ENCODE peak calls at places on chromosomes 12 and 14, in ten cellular contexts. One of them, this sample, is unnamed.
A peak's percentile ranks its signal among the peaks of the same experiment; 100 is the strongest.

GRCh38 chr12:113392988-113393579 is 10.6 kb downstream of the SDS start:
- DNase-seq in CD4-positive, alpha-beta T cell: no peak
- DNase-seq in stimulated activated CD4-positive, alpha-beta T cell treated with anti-CD3 and anti-CD28 coated beads, Interleukin-2, amount 100 ng/mL, for 48 hours: no peak
- DNase-seq in fibroblast of gingiva: no peak
- DNase-seq in astrocyte: no peak
- DNase-seq in EL: no peak
- DNase-seq in activated T-helper 9 cell treated with anti-CD3 and anti-CD28 coated beads, Interleukin-2, amount 50 U/mL, for 16 hours: no peak
- DNase-seq in substantia nigra: no peak
- DNase-seq in activated CD8-positive, alpha-beta T cell treated with anti-CD3 and anti-CD28 coated beads, Interleukin-2, amount 10 ng/mL, durations not matched to agents 7 days and 5 days: no peak
- DNase-seq in HTR-8/SVneo: no peak
- DNase-seq in this sample: no peak

GRCh38 chr12:58249610-58250009 is 308.2 kb downstream of the ATP23 start:
- DNase-seq in fibroblast of gingiva: no peak
- DNase-seq in substantia nigra: no peak
- DNase-seq in activated T-helper 9 cell treated with anti-CD3 and anti-CD28 coated beads, Interleukin-2, amount 50 U/mL, for 16 hours: no peak
- DNase-seq in HTR-8/SVneo: peak; percentile 8
- DNase-seq in CD4-positive, alpha-beta T cell: no peak
- DNase-seq in activated CD8-positive, alpha-beta T cell treated with anti-CD3 and anti-CD28 coated beads, Interleukin-2, amount 10 ng/mL, durations not matched to agents 7 days and 5 days: no peak
- DNase-seq in EL: peak; percentile 7
- DNase-seq in astrocyte: peak; percentile 19
- DNase-seq in stimulated activated CD4-positive, alpha-beta T cell treated with anti-CD3 and anti-CD28 coated beads, Interleukin-2, amount 100 ng/mL, for 48 hours: no peak
- DNase-seq in this sample: no peak

GRCh38 chr14:25887251-25887908 is 710.5 kb downstream of the NOVA1 start:
- DNase-seq in stimulated activated CD4-positive, alpha-beta T cell treated with anti-CD3 and anti-CD28 coated beads, Interleukin-2, amount 100 ng/mL, for 48 hours: no peak
- DNase-seq in HTR-8/SVneo: no peak
- DNase-seq in substantia nigra: no peak
- DNase-seq in CD4-positive, alpha-beta T cell: no peak
- DNase-seq in fibroblast of gingiva: no peak
- DNase-seq in astrocyte: peak; percentile 39
- DNase-seq in activated T-helper 9 cell treated with anti-CD3 and anti-CD28 coated beads, Interleukin-2, amount 50 U/mL, for 16 hours: no peak
- DNase-seq in activated CD8-positive, alpha-beta T cell treated with anti-CD3 and anti-CD28 coated beads, Interleukin-2, amount 10 ng/mL, durations not matched to agents 7 days and 5 days: no peak
- DNase-seq in EL: no peak
- DNase-seq in this sample: no peak

GRCh38 chr12:117580718-117581062 is 219.3 kb upstream of the NOS1 start:
- DNase-seq in astrocyte: no peak
- DNase-seq in EL: peak; percentile 12
- DNase-seq in stimulated activated CD4-positive, alpha-beta T cell treated with anti-CD3 and anti-CD28 coated beads, Interleukin-2, amount 100 ng/mL, for 48 hours: no peak
- DNase-seq in activated T-helper 9 cell treated with anti-CD3 and anti-CD28 coated beads, Interleukin-2, amount 50 U/mL, for 16 hours: no peak
- DNase-seq in CD4-positive, alpha-beta T cell: no peak
- DNase-seq in fibroblast of gingiva: no peak
- DNase-seq in activated CD8-positive, alpha-beta T cell treated with anti-CD3 and anti-CD28 coated beads, Interleukin-2, amount 10 ng/mL, durations not matched to agents 7 days and 5 days: no peak
- DNase-seq in HTR-8/SVneo: no peak
- DNase-seq in substantia nigra: peak; percentile 19
- DNase-seq in this sample: no peak

GRCh38 chr12:25155031-25155576 is 39.9 kb downstream of the DNAI7 start:
- DNase-seq in astrocyte: peak; percentile 20
- DNase-seq in fibroblast of gingiva: peak; percentile 84
- DNase-seq in CD4-positive, alpha-beta T cell: no peak
- DNase-seq in substantia nigra: no peak
- DNase-seq in activated T-helper 9 cell treated with anti-CD3 and anti-CD28 coated beads, Interleukin-2, amount 50 U/mL, for 16 hours: no peak
- DNase-seq in EL: peak; percentile 59
- DNase-seq in stimulated activated CD4-positive, alpha-beta T cell treated with anti-CD3 and anti-CD28 coated beads, Interleukin-2, amount 100 ng/mL, for 48 hours: no peak
- DNase-seq in activated CD8-positive, alpha-beta T cell treated with anti-CD3 and anti-CD28 coated beads, Interleukin-2, amount 10 ng/mL, durations not matched to agents 7 days and 5 days: no peak
- DNase-seq in HTR-8/SVneo: peak; percentile 41
- DNase-seq in this sample: no peak

GRCh38 chr12:6092784-6093722 is 31.4 kb downstream of the VWF start:
- DNase-seq in EL: peak; percentile 96
- DNase-seq in HTR-8/SVneo: peak; percentile 98
- DNase-seq in substantia nigra: no peak
- DNase-seq in astrocyte: peak; percentile 89
- DNase-seq in stimulated activated CD4-positive, alpha-beta T cell treated with anti-CD3 and anti-CD28 coated beads, Interleukin-2, amount 100 ng/mL, for 48 hours: no peak
- DNase-seq in CD4-positive, alpha-beta T cell: no peak
- DNase-seq in activated T-helper 9 cell treated with anti-CD3 and anti-CD28 coated beads, Interleukin-2, amount 50 U/mL, for 16 hours: no peak
- DNase-seq in activated CD8-positive, alpha-beta T cell treated with anti-CD3 and anti-CD28 coated beads, Interleukin-2, amount 10 ng/mL, durations not matched to agents 7 days and 5 days: no peak
- DNase-seq in fibroblast of gingiva: peak; percentile 75
- DNase-seq in this sample: no peak

GRCh38 chr12:54970741-54971140 is 13.8 kb downstream of the TESPA1 start:
- DNase-seq in activated CD8-positive, alpha-beta T cell treated with anti-CD3 and anti-CD28 coated beads, Interleukin-2, amount 10 ng/mL, durations not matched to agents 7 days and 5 days: no peak
- DNase-seq in HTR-8/SVneo: no peak
- DNase-seq in activated T-helper 9 cell treated with anti-CD3 and anti-CD28 coated beads, Interleukin-2, amount 50 U/mL, for 16 hours: no peak
- DNase-seq in EL: no peak
- DNase-seq in CD4-positive, alpha-beta T cell: no peak
- DNase-seq in astrocyte: no peak
- DNase-seq in substantia nigra: no peak
- DNase-seq in stimulated activated CD4-positive, alpha-beta T cell treated with anti-CD3 and anti-CD28 coated beads, Interleukin-2, amount 100 ng/mL, for 48 hours: no peak
- DNase-seq in fibroblast of gingiva: no peak
- DNase-seq in this sample: no peak

GRCh38 chr14:78130356-78130755 is 39.8 kb upstream of the NRXN3 start:
- DNase-seq in substantia nigra: no peak
- DNase-seq in CD4-positive, alpha-beta T cell: no peak
- DNase-seq in activated CD8-positive, alpha-beta T cell treated with anti-CD3 and anti-CD28 coated beads, Interleukin-2, amount 10 ng/mL, durations not matched to agents 7 days and 5 days: no peak
- DNase-seq in astrocyte: no peak
- DNase-seq in HTR-8/SVneo: no peak
- DNase-seq in fibroblast of gingiva: no peak
- DNase-seq in EL: no peak
- DNase-seq in stimulated activated CD4-positive, alpha-beta T cell treated with anti-CD3 and anti-CD28 coated beads, Interleukin-2, amount 100 ng/mL, for 48 hours: no peak
- DNase-seq in activated T-helper 9 cell treated with anti-CD3 and anti-CD28 coated beads, Interleukin-2, amount 50 U/mL, for 16 hours: no peak
- DNase-seq in this sample: no peak

GRCh38 chr12:113201187-113202177 is 16.0 kb downstream of the RITA1 start:
- DNase-seq in substantia nigra: no peak
- DNase-seq in fibroblast of gingiva: no peak
- DNase-seq in CD4-positive, alpha-beta T cell: no peak
- DNase-seq in astrocyte: no peak
- DNase-seq in HTR-8/SVneo: no peak
- DNase-seq in activated T-helper 9 cell treated with anti-CD3 and anti-CD28 coated beads, Interleukin-2, amount 50 U/mL, for 16 hours: no peak
- DNase-seq in EL: no peak
- DNase-seq in stimulated activated CD4-positive, alpha-beta T cell treated with anti-CD3 and anti-CD28 coated beads, Interleukin-2, amount 100 ng/mL, for 48 hours: no peak
- DNase-seq in activated CD8-positive, alpha-beta T cell treated with anti-CD3 and anti-CD28 coated beads, Interleukin-2, amount 10 ng/mL, durations not matched to agents 7 days and 5 days: no peak
- DNase-seq in this sample: no peak

GRCh38 chr12:54680374-54680773 is 32.2 kb upstream of the DCD start:
- DNase-seq in fibroblast of gingiva: no peak
- DNase-seq in CD4-positive, alpha-beta T cell: no peak
- DNase-seq in substantia nigra: no peak
- DNase-seq in astrocyte: no peak
- DNase-seq in stimulated activated CD4-positive, alpha-beta T cell treated with anti-CD3 and anti-CD28 coated beads, Interleukin-2, amount 100 ng/mL, for 48 hours: peak; percentile 17
- DNase-seq in HTR-8/SVneo: no peak
- DNase-seq in EL: peak; percentile 11
- DNase-seq in activated CD8-positive, alpha-beta T cell treated with anti-CD3 and anti-CD28 coated beads, Interleukin-2, amount 10 ng/mL, durations not matched to agents 7 days and 5 days: peak; percentile 48
- DNase-seq in activated T-helper 9 cell treated with anti-CD3 and anti-CD28 coated beads, Interleukin-2, amount 50 U/mL, for 16 hours: no peak
- DNase-seq in this sample: no peak

GRCh38 chr14:105391541-105391940 is 6.8 kb upstream of the TEX22 start:
- DNase-seq in activated CD8-positive, alpha-beta T cell treated with anti-CD3 and anti-CD28 coated beads, Interleukin-2, amount 10 ng/mL, durations not matched to agents 7 days and 5 days: no peak
- DNase-seq in substantia nigra: no peak
- DNase-seq in CD4-positive, alpha-beta T cell: no peak
- DNase-seq in fibroblast of gingiva: no peak
- DNase-seq in EL: no peak
- DNase-seq in stimulated activated CD4-positive, alpha-beta T cell treated with anti-CD3 and anti-CD28 coated beads, Interleukin-2, amount 100 ng/mL, for 48 hours: no peak
- DNase-seq in HTR-8/SVneo: no peak
- DNase-seq in activated T-helper 9 cell treated with anti-CD3 and anti-CD28 coated beads, Interleukin-2, amount 50 U/mL, for 16 hours: no peak
- DNase-seq in astrocyte: no peak
- DNase-seq in this sample: no peak

GRCh38 chr12:53748072-53748840 is 3.5 kb downstream of the CISTR start:
- DNase-seq in EL: no peak
- DNase-seq in CD4-positive, alpha-beta T cell: no peak
- DNase-seq in fibroblast of gingiva: no peak
- DNase-seq in astrocyte: no peak
- DNase-seq in substantia nigra: no peak
- DNase-seq in stimulated activated CD4-positive, alpha-beta T cell treated with anti-CD3 and anti-CD28 coated beads, Interleukin-2, amount 100 ng/mL, for 48 hours: no peak
- DNase-seq in activated CD8-positive, alpha-beta T cell treated with anti-CD3 and anti-CD28 coated beads, Interleukin-2, amount 10 ng/mL, durations not matched to agents 7 days and 5 days: no peak
- DNase-seq in HTR-8/SVneo: no peak
- DNase-seq in activated T-helper 9 cell treated with anti-CD3 and anti-CD28 coated beads, Interleukin-2, amount 50 U/mL, for 16 hours: no peak
- DNase-seq in this sample: no peak

GRCh38 chr12:57864811-57865751 is 18.6 kb upstream of the CTDSP2 start:
- DNase-seq in astrocyte: peak; percentile 78
- DNase-seq in stimulated activated CD4-positive, alpha-beta T cell treated with anti-CD3 and anti-CD28 coated beads, Interleukin-2, amount 100 ng/mL, for 48 hours: peak; percentile 53
- DNase-seq in EL: peak; percentile 84
- DNase-seq in substantia nigra: peak; percentile 58
- DNase-seq in activated T-helper 9 cell treated with anti-CD3 and anti-CD28 coated beads, Interleukin-2, amount 50 U/mL, for 16 hours: peak; percentile 45
- DNase-seq in CD4-positive, alpha-beta T cell: no peak
- DNase-seq in HTR-8/SVneo: peak; percentile 72
- DNase-seq in activated CD8-positive, alpha-beta T cell treated with anti-CD3 and anti-CD28 coated beads, Interleukin-2, amount 10 ng/mL, durations not matched to agents 7 days and 5 days: peak; percentile 60
- DNase-seq in fibroblast of gingiva: peak; percentile 89
- DNase-seq in this sample: peak; percentile 73

GRCh38 chr12:53062977-53063707 is 13.3 kb downstream of the TNS2 start:
- DNase-seq in EL: no peak
- DNase-seq in HTR-8/SVneo: no peak
- DNase-seq in astrocyte: no peak
- DNase-seq in fibroblast of gingiva: no peak
- DNase-seq in CD4-positive, alpha-beta T cell: no peak
- DNase-seq in substantia nigra: no peak
- DNase-seq in activated T-helper 9 cell treated with anti-CD3 and anti-CD28 coated beads, Interleukin-2, amount 50 U/mL, for 16 hours: no peak
- DNase-seq in activated CD8-positive, alpha-beta T cell treated with anti-CD3 and anti-CD28 coated beads, Interleukin-2, amount 10 ng/mL, durations not matched to agents 7 days and 5 days: no peak
- DNase-seq in stimulated activated CD4-positive, alpha-beta T cell treated with anti-CD3 and anti-CD28 coated beads, Interleukin-2, amount 100 ng/mL, for 48 hours: no peak
- DNase-seq in this sample: no peak

GRCh38 chr12:26830783-26831601 is 2.0 kb downstream of the ITPR2 start:
- DNase-seq in HTR-8/SVneo: no peak
- DNase-seq in activated CD8-positive, alpha-beta T cell treated with anti-CD3 and anti-CD28 coated beads, Interleukin-2, amount 10 ng/mL, durations not matched to agents 7 days and 5 days: no peak
- DNase-seq in CD4-positive, alpha-beta T cell: no peak
- DNase-seq in astrocyte: no peak
- DNase-seq in activated T-helper 9 cell treated with anti-CD3 and anti-CD28 coated beads, Interleukin-2, amount 50 U/mL, for 16 hours: no peak
- DNase-seq in substantia nigra: no peak
- DNase-seq in stimulated activated CD4-positive, alpha-beta T cell treated with anti-CD3 and anti-CD28 coated beads, Interleukin-2, amount 100 ng/mL, for 48 hours: no peak
- DNase-seq in fibroblast of gingiva: no peak
- DNase-seq in EL: no peak
- DNase-seq in this sample: no peak

GRCh38 chr12:104692335-104693218 is 235.8 kb downstream of the CHST11 start:
- DNase-seq in substantia nigra: no peak
- DNase-seq in astrocyte: no peak
- DNase-seq in activated T-helper 9 cell treated with anti-CD3 and anti-CD28 coated beads, Interleukin-2, amount 50 U/mL, for 16 hours: no peak
- DNase-seq in HTR-8/SVneo: no peak
- DNase-seq in EL: no peak
- DNase-seq in fibroblast of gingiva: no peak
- DNase-seq in activated CD8-positive, alpha-beta T cell treated with anti-CD3 and anti-CD28 coated beads, Interleukin-2, amount 10 ng/mL, durations not matched to agents 7 days and 5 days: no peak
- DNase-seq in stimulated activated CD4-positive, alpha-beta T cell treated with anti-CD3 and anti-CD28 coated beads, Interleukin-2, amount 100 ng/mL, for 48 hours: no peak
- DNase-seq in CD4-positive, alpha-beta T cell: no peak
- DNase-seq in this sample: no peak

GRCh38 chr12:70049596-70050360 is 193.5 kb upstream of the CNOT2 start:
- DNase-seq in EL: no peak
- DNase-seq in fibroblast of gingiva: no peak
- DNase-seq in HTR-8/SVneo: no peak
- DNase-seq in substantia nigra: no peak
- DNase-seq in astrocyte: no peak
- DNase-seq in activated T-helper 9 cell treated with anti-CD3 and anti-CD28 coated beads, Interleukin-2, amount 50 U/mL, for 16 hours: no peak
- DNase-seq in CD4-positive, alpha-beta T cell: no peak
- DNase-seq in stimulated activated CD4-positive, alpha-beta T cell treated with anti-CD3 and anti-CD28 coated beads, Interleukin-2, amount 100 ng/mL, for 48 hours: peak; percentile 0
- DNase-seq in activated CD8-positive, alpha-beta T cell treated with anti-CD3 and anti-CD28 coated beads, Interleukin-2, amount 10 ng/mL, durations not matched to agents 7 days and 5 days: peak; percentile 23
- DNase-seq in this sample: peak; percentile 6

GRCh38 chr14:102418853-102419240 is 56.1 kb downstream of the TECPR2 start:
- DNase-seq in HTR-8/SVneo: no peak
- DNase-seq in fibroblast of gingiva: no peak
- DNase-seq in CD4-positive, alpha-beta T cell: no peak
- DNase-seq in substantia nigra: no peak
- DNase-seq in activated CD8-positive, alpha-beta T cell treated with anti-CD3 and anti-CD28 coated beads, Interleukin-2, amount 10 ng/mL, durations not matched to agents 7 days and 5 days: no peak
- DNase-seq in stimulated activated CD4-positive, alpha-beta T cell treated with anti-CD3 and anti-CD28 coated beads, Interleukin-2, amount 100 ng/mL, for 48 hours: no peak
- DNase-seq in astrocyte: no peak
- DNase-seq in activated T-helper 9 cell treated with anti-CD3 and anti-CD28 coated beads, Interleukin-2, amount 50 U/mL, for 16 hours: no peak
- DNase-seq in EL: no peak
- DNase-seq in this sample: no peak

GRCh38 chr12:92007787-92008186 is 137.9 kb downstream of the BTG1 start:
- DNase-seq in CD4-positive, alpha-beta T cell: no peak
- DNase-seq in HTR-8/SVneo: no peak
- DNase-seq in EL: no peak
- DNase-seq in activated CD8-positive, alpha-beta T cell treated with anti-CD3 and anti-CD28 coated beads, Interleukin-2, amount 10 ng/mL, durations not matched to agents 7 days and 5 days: no peak
- DNase-seq in substantia nigra: no peak
- DNase-seq in fibroblast of gingiva: no peak
- DNase-seq in stimulated activated CD4-positive, alpha-beta T cell treated with anti-CD3 and anti-CD28 coated beads, Interleukin-2, amount 100 ng/mL, for 48 hours: no peak
- DNase-seq in activated T-helper 9 cell treated with anti-CD3 and anti-CD28 coated beads, Interleukin-2, amount 50 U/mL, for 16 hours: no peak
- DNase-seq in astrocyte: no peak
- DNase-seq in this sample: no peak

GRCh38 chr12:15719230-15719629 is 70.0 kb downstream of the EPS8 start:
- DNase-seq in activated T-helper 9 cell treated with anti-CD3 and anti-CD28 coated beads, Interleukin-2, amount 50 U/mL, for 16 hours: no peak
- DNase-seq in activated CD8-positive, alpha-beta T cell treated with anti-CD3 and anti-CD28 coated beads, Interleukin-2, amount 10 ng/mL, durations not matched to agents 7 days and 5 days: no peak
- DNase-seq in HTR-8/SVneo: no peak
- DNase-seq in fibroblast of gingiva: no peak
- DNase-seq in stimulated activated CD4-positive, alpha-beta T cell treated with anti-CD3 and anti-CD28 coated beads, Interleukin-2, amount 100 ng/mL, for 48 hours: no peak
- DNase-seq in substantia nigra: no peak
- DNase-seq in astrocyte: no peak
- DNase-seq in CD4-positive, alpha-beta T cell: no peak
- DNase-seq in EL: peak; percentile 46
- DNase-seq in this sample: no peak

GRCh38 chr12:57579677-57580465 is 11.1 kb upstream of the PIP4K2C start:
- DNase-seq in CD4-positive, alpha-beta T cell: no peak
- DNase-seq in substantia nigra: no peak
- DNase-seq in astrocyte: no peak
- DNase-seq in activated CD8-positive, alpha-beta T cell treated with anti-CD3 and anti-CD28 coated beads, Interleukin-2, amount 10 ng/mL, durations not matched to agents 7 days and 5 days: no peak
- DNase-seq in activated T-helper 9 cell treated with anti-CD3 and anti-CD28 coated beads, Interleukin-2, amount 50 U/mL, for 16 hours: no peak
- DNase-seq in HTR-8/SVneo: no peak
- DNase-seq in EL: no peak
- DNase-seq in fibroblast of gingiva: no peak
- DNase-seq in stimulated activated CD4-positive, alpha-beta T cell treated with anti-CD3 and anti-CD28 coated beads, Interleukin-2, amount 100 ng/mL, for 48 hours: no peak
- DNase-seq in this sample: no peak

GRCh38 chr12:26719852-26720251 is 113.1 kb downstream of the ITPR2 start:
- DNase-seq in CD4-positive, alpha-beta T cell: no peak
- DNase-seq in fibroblast of gingiva: no peak
- DNase-seq in EL: no peak
- DNase-seq in substantia nigra: no peak
- DNase-seq in stimulated activated CD4-positive, alpha-beta T cell treated with anti-CD3 and anti-CD28 coated beads, Interleukin-2, amount 100 ng/mL, for 48 hours: no peak
- DNase-seq in activated T-helper 9 cell treated with anti-CD3 and anti-CD28 coated beads, Interleukin-2, amount 50 U/mL, for 16 hours: no peak
- DNase-seq in HTR-8/SVneo: no peak
- DNase-seq in astrocyte: no peak
- DNase-seq in activated CD8-positive, alpha-beta T cell treated with anti-CD3 and anti-CD28 coated beads, Interleukin-2, amount 10 ng/mL, durations not matched to agents 7 days and 5 days: no peak
- DNase-seq in this sample: no peak

GRCh38 chr14:101535232-101535631 is 26.1 kb upstream of the DIO3 start:
- DNase-seq in CD4-positive, alpha-beta T cell: no peak
- DNase-seq in stimulated activated CD4-positive, alpha-beta T cell treated with anti-CD3 and anti-CD28 coated beads, Interleukin-2, amount 100 ng/mL, for 48 hours: no peak
- DNase-seq in EL: no peak
- DNase-seq in astrocyte: no peak
- DNase-seq in HTR-8/SVneo: no peak
- DNase-seq in activated T-helper 9 cell treated with anti-CD3 and anti-CD28 coated beads, Interleukin-2, amount 50 U/mL, for 16 hours: no peak
- DNase-seq in fibroblast of gingiva: no peak
- DNase-seq in substantia nigra: no peak
- DNase-seq in activated CD8-positive, alpha-beta T cell treated with anti-CD3 and anti-CD28 coated beads, Interleukin-2, amount 10 ng/mL, durations not matched to agents 7 days and 5 days: peak; percentile 23
- DNase-seq in this sample: no peak

GRCh38 chr14:45715946-45716345 is 462.9 kb upstream of the MIS18BP1 start:
- DNase-seq in substantia nigra: no peak
- DNase-seq in activated T-helper 9 cell treated with anti-CD3 and anti-CD28 coated beads, Interleukin-2, amount 50 U/mL, for 16 hours: no peak
- DNase-seq in fibroblast of gingiva: no peak
- DNase-seq in stimulated activated CD4-positive, alpha-beta T cell treated with anti-CD3 and anti-CD28 coated beads, Interleukin-2, amount 100 ng/mL, for 48 hours: no peak
- DNase-seq in astrocyte: no peak
- DNase-seq in EL: peak; percentile 34
- DNase-seq in HTR-8/SVneo: no peak
- DNase-seq in activated CD8-positive, alpha-beta T cell treated with anti-CD3 and anti-CD28 coated beads, Interleukin-2, amount 10 ng/mL, durations not matched to agents 7 days and 5 days: no peak
- DNase-seq in CD4-positive, alpha-beta T cell: no peak
- DNase-seq in this sample: no peak

GRCh38 chr14:56120091-56120632 is 2.0 kb downstream of the PELI2 start:
- DNase-seq in astrocyte: no peak
- DNase-seq in activated T-helper 9 cell treated with anti-CD3 and anti-CD28 coated beads, Interleukin-2, amount 50 U/mL, for 16 hours: no peak
- DNase-seq in stimulated activated CD4-positive, alpha-beta T cell treated with anti-CD3 and anti-CD28 coated beads, Interleukin-2, amount 100 ng/mL, for 48 hours: no peak
- DNase-seq in fibroblast of gingiva: peak; percentile 23
- DNase-seq in HTR-8/SVneo: no peak
- DNase-seq in substantia nigra: no peak
- DNase-seq in activated CD8-positive, alpha-beta T cell treated with anti-CD3 and anti-CD28 coated beads, Interleukin-2, amount 10 ng/mL, durations not matched to agents 7 days and 5 days: no peak
- DNase-seq in EL: peak; percentile 1
- DNase-seq in CD4-positive, alpha-beta T cell: no peak
- DNase-seq in this sample: no peak

GRCh38 chr14:43204816-43205215 is 1302.3 kb downstream of the FSCB start:
- DNase-seq in stimulated activated CD4-positive, alpha-beta T cell treated with anti-CD3 and anti-CD28 coated beads, Interleukin-2, amount 100 ng/mL, for 48 hours: no peak
- DNase-seq in substantia nigra: no peak
- DNase-seq in EL: no peak
- DNase-seq in activated T-helper 9 cell treated with anti-CD3 and anti-CD28 coated beads, Interleukin-2, amount 50 U/mL, for 16 hours: no peak
- DNase-seq in HTR-8/SVneo: peak; percentile 0
- DNase-seq in CD4-positive, alpha-beta T cell: no peak
- DNase-seq in fibroblast of gingiva: peak; percentile 0
- DNase-seq in activated CD8-positive, alpha-beta T cell treated with anti-CD3 and anti-CD28 coated beads, Interleukin-2, amount 10 ng/mL, durations not matched to agents 7 days and 5 days: no peak
- DNase-seq in astrocyte: no peak
- DNase-seq in this sample: no peak

GRCh38 chr12:127507336-127507735 is 759.6 kb upstream of the TMEM132C start:
- DNase-seq in EL: no peak
- DNase-seq in activated CD8-positive, alpha-beta T cell treated with anti-CD3 and anti-CD28 coated beads, Interleukin-2, amount 10 ng/mL, durations not matched to agents 7 days and 5 days: no peak
- DNase-seq in astrocyte: no peak
- DNase-seq in stimulated activated CD4-positive, alpha-beta T cell treated with anti-CD3 and anti-CD28 coated beads, Interleukin-2, amount 100 ng/mL, for 48 hours: no peak
- DNase-seq in CD4-positive, alpha-beta T cell: no peak
- DNase-seq in substantia nigra: no peak
- DNase-seq in fibroblast of gingiva: no peak
- DNase-seq in HTR-8/SVneo: no peak
- DNase-seq in activated T-helper 9 cell treated with anti-CD3 and anti-CD28 coated beads, Interleukin-2, amount 50 U/mL, for 16 hours: no peak
- DNase-seq in this sample: no peak

This sample was measured in stimulated activated effector memory CD8-positive, alpha-beta T cell treated with anti-CD3 and anti-CD28 coated beads, Interleukin-12 subunit alpha, Interleukin-12 subunit beta, amount 100 ng/mL, for 72 hours.